ENCODE peak calls at places on chromosomes 16 and 17, in nine cellular contexts. Z is pancreas, D is SW 1271, G is iris pigment epithelial cell, U is endodermal cell, Q is OCI-LY7, R is GM23248, K is posterior cingulate gyrus, J is non-pigmented ciliary epithelial cell. V is an unnamed sample.

GRCh38 chr16:81181013-81181720 is 57.3 kb upstream of the BCO1 start:
- DNase-seq in J (peak; percentile 92), G (peak; percentile 97), D (peak; percentile 92), Q (no peak), R (peak; percentile 99), Z (peak; percentile 61), K (no peak), U (peak; percentile 97), V (no peak)

GRCh38 chr17:28737770-28738679 is 5.8 kb upstream of the TRAF4 start:
- DNase-seq in Q (peak; percentile 96), Z (peak; percentile 20), D (no peak), R (no peak), J (no peak), G (no peak), K (no peak), U (no peak), V (no peak)

GRCh38 chr17:9890124-9890523 is 14.9 kb downstream of the RCVRN start:
- DNase-seq in J (no peak), D (peak; percentile 21), Z (no peak), G (peak; percentile 19), K (no peak), Q (peak; percentile 27), R (peak; percentile 53), U (peak; percentile 96), V (no peak)

GRCh38 chr17:31627960-31628359 is 231.1 kb downstream of the COPRS start:
- DNase-seq in R (peak; percentile 83), D (no peak), Q (no peak), U (no peak), Z (no peak), J (peak; percentile 85), K (no peak), G (peak; percentile 90), V (no peak)

GRCh38 chr16:51161440-51162195 is 10.5 kb upstream of the SALL1 start:
- DNase-seq in D (no peak), Z (no peak), Q (no peak), U (no peak), K (no peak), R (peak; percentile 66), G (peak; percentile 7), J (no peak), V (no peak)

GRCh38 chr16:87464691-87465300 is 28.0 kb downstream of the ZCCHC14 start:
- DNase-seq in K (no peak), Z (peak; percentile 54), D (peak; percentile 45), G (peak; percentile 92), J (peak; percentile 62), U (no peak), Q (no peak), R (peak; percentile 98), V (no peak)

GRCh38 chr16:23082161-23082788 is 67.0 kb downstream of the USP31 start:
- DNase-seq in K (no peak), G (no peak), Z (no peak), R (peak; percentile 19), D (no peak), Q (no peak), U (no peak), J (no peak), V (no peak)

GRCh38 chr16:89102777-89103073 is 9.1 kb downstream of the ACSF3 start:
- DNase-seq in J (no peak), D (no peak), U (no peak), Z (no peak), R (no peak), G (no peak), Q (no peak), K (no peak), V (no peak)

GRCh38 chr17:33057564-33057963 is 65.9 kb downstream of the SPACA3 start:
- DNase-seq in J (no peak), K (no peak), U (peak; percentile 37), G (no peak), R (peak; percentile 24), Z (no peak), D (no peak), Q (no peak), V (no peak)

GRCh38 chr16:74372369-74372768 is 3.7 kb upstream of the NPIPB15 start:
- DNase-seq in Q (no peak), D (no peak), G (no peak), U (no peak), J (no peak), Z (no peak), K (no peak), R (no peak), V (no peak)